ENCODE peak calls at places on chromosomes 13 and 19, in ten cellular contexts. L is H9; B is fibroblast of mammary gland; H is AG09309; T is MCF 10A; R is CD8-positive, alpha-beta T cell; S is HFFc6; Q is PC-3; K is cardiac muscle cell; F is pancreas. N is an unnamed sample.

GRCh38 chr13:107650081-107650701 is 565.1 kb downstream of the LIG4 start:
- DNase-seq in T (peak; percentile 57), R (peak; percentile 14), B (peak; percentile 44), S (no peak), K (peak; percentile 74), Q (peak; percentile 61), F (peak; percentile 40), H (no peak), L (peak; percentile 78), N (peak; percentile 79)

GRCh38 chr13:113443991-113444390 is 9.3 kb downstream of the ADPRHL1 start:
- DNase-seq in Q (no peak), R (no peak), L (no peak), K (no peak), H (no peak), B (no peak), F (no peak), S (no peak), T (no peak), N (no peak)

GRCh38 chr13:43113603-43114002 is 90.2 kb downstream of the DNAJC15 start:
- DNase-seq in H (no peak), F (no peak), B (no peak), T (no peak), S (no peak), L (no peak), Q (no peak), K (no peak), R (no peak), N (no peak)

GRCh38 chr19:14848822-14849221 is at the start of gene OR7A10:
- DNase-seq in F (no peak), Q (no peak), T (no peak), L (no peak), B (no peak), S (no peak), K (no peak), H (no peak), R (no peak), N (no peak)

GRCh38 chr13:59963827-59964226 is 199.9 kb downstream of the DIAPH3 start:
- DNase-seq in F (no peak), S (no peak), Q (no peak), K (no peak), H (no peak), T (no peak), R (no peak), B (no peak), L (no peak), N (no peak)

GRCh38 chr13:20173121-20173746 is 12.4 kb upstream of the GJA3 start:
- DNase-seq in L (no peak), T (no peak), Q (no peak), R (no peak), H (no peak), F (no peak), B (peak; percentile 69), S (no peak), K (no peak), N (no peak)

GRCh38 chr19:1491849-1492170 is 829 bp downstream of the REEP6 start:
- DNase-seq in B (no peak), F (peak; percentile 52), T (no peak), S (no peak), L (no peak), Q (peak; percentile 16), H (no peak), K (no peak), R (no peak), N (no peak)

GRCh38 chr19:32676186-32676894 is 692 bp downstream of the RGS9BP start:
- DNase-seq in Q (no peak), F (peak; percentile 36), L (peak; percentile 50), T (no peak), K (peak; percentile 12), H (no peak), S (no peak), R (peak; percentile 25), B (no peak), N (no peak)

GRCh38 chr19:48253999-48254398 is 1.7 kb downstream of the CARD8 start:
- DNase-seq in R (no peak), B (no peak), S (no peak), F (no peak), H (no peak), L (no peak), K (no peak), Q (no peak), T (no peak), N (no peak)

GRCh38 chr19:48254529-48254970 is 1.2 kb downstream of the CARD8 start:
- DNase-seq in B (no peak), T (no peak), R (no peak), S (no peak), H (no peak), K (no peak), L (no peak), Q (no peak), F (no peak), N (no peak)

GRCh38 chr19:48258350-48258749 is 2.6 kb upstream of the CARD8 start:
- DNase-seq in F (no peak), B (no peak), R (peak; percentile 21), S (no peak), K (no peak), T (no peak), Q (no peak), L (no peak), H (no peak), N (no peak)

GRCh38 chr19:48252625-48253024 is 3.1 kb downstream of the CARD8 start:
- DNase-seq in R (no peak), F (no peak), Q (no peak), B (no peak), K (no peak), T (no peak), L (no peak), S (no peak), H (no peak), N (no peak)

DNA sequence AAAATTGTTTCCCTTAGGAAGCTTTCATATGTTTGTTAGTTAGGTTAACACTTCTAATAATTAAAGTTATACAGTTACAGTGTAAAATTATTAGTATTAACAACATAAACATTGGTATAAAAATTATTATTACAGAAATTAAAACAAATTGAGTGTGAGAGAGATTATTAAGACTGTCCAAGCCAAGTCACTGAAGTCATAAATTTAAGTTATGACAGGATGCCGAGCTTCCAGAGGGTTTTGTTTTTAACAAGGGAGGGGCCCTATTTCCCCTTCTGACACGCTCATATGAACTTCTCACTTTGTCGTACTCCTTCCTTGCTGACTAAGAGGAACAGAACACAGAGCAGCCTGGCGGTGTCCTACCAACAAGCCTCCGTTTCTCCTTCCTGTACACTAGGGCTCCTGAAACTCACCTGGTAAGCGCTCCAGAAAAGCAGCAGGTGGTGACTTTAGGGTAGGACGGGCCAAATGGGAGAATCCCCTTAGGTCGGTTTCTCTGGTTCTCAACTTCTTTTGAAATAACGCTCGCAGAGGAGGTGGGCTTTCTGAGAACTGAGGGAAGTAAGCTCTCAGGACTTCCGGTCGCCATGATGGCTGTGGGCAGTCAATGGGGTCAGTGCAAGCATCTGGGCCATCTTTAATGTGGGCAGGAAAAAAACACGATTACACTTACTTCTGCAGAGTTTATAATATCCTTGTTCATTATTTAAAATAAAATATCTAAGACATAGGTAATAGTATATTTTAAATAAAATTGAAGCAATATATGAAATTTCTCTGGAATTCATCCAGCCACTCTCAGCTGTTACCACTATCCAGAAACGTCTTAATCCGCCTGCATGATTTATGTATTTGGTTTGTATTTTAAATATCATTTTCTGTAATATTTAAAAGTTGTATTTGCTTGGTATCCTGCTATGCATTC is at the start of gene CARD8:
- DNase-seq in F (peak; percentile 76), K (peak; percentile 84), H (no peak), T (peak; percentile 90), S (peak; percentile 78), B (peak; percentile 90), Q (peak; percentile 77), L (peak; percentile 86), R (peak; percentile 70), N (peak; percentile 80)
- TF ChIP-seq CTCF in F (no peak), K (no peak), H (no peak), T (no peak), S (peak; percentile 3), B (peak; percentile 6), Q (no peak), L (no peak), R (no peak), N (peak; percentile 14)

DNA sequence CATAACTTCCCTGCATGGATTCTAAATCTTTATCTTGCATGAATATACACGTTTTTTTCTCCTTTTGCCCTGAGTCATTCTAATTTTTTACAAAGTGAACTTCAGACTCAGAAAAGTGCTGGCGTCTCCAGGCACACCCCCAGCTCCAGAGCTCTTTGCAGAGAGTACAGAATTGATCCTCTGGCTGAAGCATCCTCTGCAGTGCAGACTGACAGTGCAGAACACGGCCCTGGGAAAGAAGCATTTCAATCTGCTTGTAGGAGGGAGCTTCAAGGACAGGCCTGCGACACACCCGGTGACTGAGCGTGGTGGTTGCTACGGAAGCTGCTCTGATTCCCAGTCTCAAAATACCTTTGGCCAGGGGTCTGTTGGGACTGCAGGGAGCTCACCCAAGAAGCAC is 228.1 kb downstream of the FGF9 start:
- DNase-seq in K (no peak), F (no peak), H (no peak), T (no peak), B (no peak), Q (no peak), L (peak; percentile 23), S (no peak), R (no peak), N (no peak)
- TF ChIP-seq CTCF in K (no peak), F (no peak), H (no peak), T (no peak), B (no peak), Q (no peak), L (no peak), S (no peak), R (no peak), N (no peak)

GRCh38 chr19:54653181-54653809 is 9.5 kb upstream of the LILRB4 start:
- DNase-seq in B (peak; percentile 30), Q (peak; percentile 56), L (no peak), K (no peak), H (no peak), S (peak; percentile 4), R (no peak), F (no peak), T (peak; percentile 53), N (no peak)

GRCh38 chr19:54646331-54646841 is 16.1 kb downstream of the LILRB1 start:
- DNase-seq in K (no peak), L (no peak), Q (no peak), H (no peak), R (no peak), T (no peak), B (no peak), F (no peak), S (no peak), N (no peak)

GRCh38 chr19:54650108-54650666 is 12.6 kb upstream of the LILRB4 start:
- DNase-seq in T (no peak), R (no peak), S (no peak), K (no peak), H (no peak), Q (no peak), B (no peak), L (no peak), F (no peak), N (no peak)

GRCh38 chr19:54644056-54644455 is 13.8 kb downstream of the LILRB1 start:
- DNase-seq in K (no peak), R (no peak), L (no peak), B (no peak), Q (no peak), H (no peak), T (no peak), F (no peak), S (no peak), N (no peak)

GRCh38 chr19:54648129-54648528 is 14.7 kb upstream of the LILRB4 start:
- DNase-seq in B (no peak), H (no peak), L (no peak), F (no peak), S (no peak), R (no peak), T (no peak), Q (no peak), K (no peak), N (no peak)
- TF ChIP-seq CTCF in B (no peak), H (no peak), L (no peak), F (no peak), S (no peak), R (no peak), T (no peak), Q (no peak), K (no peak), N (no peak)

GRCh38 chr19:19262190-19263057 is 10.7 kb downstream of the TM6SF2 start:
- DNase-seq in R (no peak), S (no peak), B (no peak), F (no peak), H (no peak), T (no peak), L (peak; percentile 62), Q (no peak), K (no peak), N (no peak)
- TF ChIP-seq CTCF in R (no peak), S (peak; percentile 6), B (no peak), F (no peak), H (no peak), T (no peak), L (peak; percentile 54), Q (no peak), K (no peak), N (no peak)

N was measured in BE2C.